ENCODE peak calls at places on chromosomes 7 and 10, in eight cellular contexts. D is OCI-LY7; J is HTR-8/SVneo; K is M059J; M is fibroblast of the aortic adventitia; R is activated naive CD8-positive, alpha-beta T cell treated with anti-CD3 and anti-CD28 coated beads, Interleukin-2, amount 10 ng/mL, durations not matched to agents 7 days and 5 days; E is keratinocyte; W is AG10803. Y is an unnamed sample.

GRCh38 chr7:131909151-131909768 is 352.8 kb upstream of the PODXL start:
- DNase-seq in R (no peak), K (no peak), D (no peak), E (no peak), J (no peak), M (no peak), W (no peak), Y (no peak)

GRCh38 chr7:101605611-101606010 is 23.5 kb downstream of the MYL10 start:
- DNase-seq in K (no peak), W (no peak), R (no peak), J (no peak), E (no peak), M (no peak), D (no peak), Y (no peak)

GRCh38 chr10:76576276-76576962 is 1061.2 kb downstream of the KCNMA1 start:
- DNase-seq in E (no peak), W (peak), D (no peak), R (no peak), J (no peak), M (peak), K (peak), Y (no peak)

GRCh38 chr7:85829817-85830432 is 643.1 kb upstream of the SEMA3D start:
- DNase-seq in K (no peak), M (peak), W (peak), D (peak), E (no peak), R (no peak), J (peak), Y (no peak)

GRCh38 chr7:2792240-2792639 is 51.9 kb downstream of the GNA12 start:
- DNase-seq in E (no peak), J (no peak), R (no peak), W (no peak), K (no peak), M (no peak), D (no peak), Y (no peak)

GRCh38 chr10:103668351-103669242 is 175.1 kb downstream of the NEURL1 start:
- DNase-seq in E (no peak), W (peak), K (no peak), J (no peak), D (no peak), R (no peak), M (peak), Y (peak)

GRCh38 chr10:51000164-51000563 is 74.1 kb upstream of the PRKG1 start:
- DNase-seq in E (no peak), W (peak), R (no peak), D (no peak), K (peak), J (no peak), M (peak), Y (no peak)

GRCh38 chr10:72263613-72264241 is 10.0 kb upstream of the DDIT4 start:
- DNase-seq in K (peak), E (peak), J (no peak), W (no peak), D (peak), R (no peak), M (no peak), Y (no peak)

GRCh38 chr10:6037422-6037821 is 24.7 kb downstream of the IL2RA start:
- DNase-seq in W (no peak), D (peak), M (no peak), E (no peak), K (no peak), R (no peak), J (no peak), Y (no peak)

GRCh38 chr10:120688928-120689327 is 162.2 kb upstream of the WDR11 start:
- DNase-seq in R (no peak), K (peak), W (no peak), E (no peak), M (no peak), J (no peak), D (no peak), Y (peak)

GRCh38 chr10:61754553-61755540 is 92.1 kb downstream of the CABCOCO1 start:
- DNase-seq in M (no peak), D (no peak), W (peak), E (no peak), J (no peak), K (peak), R (no peak), Y (no peak)

GRCh38 chr7:29926216-29926615 is 63.4 kb downstream of the SCRN1 start:
- DNase-seq in E (no peak), W (no peak), R (no peak), J (no peak), D (no peak), M (no peak), K (no peak), Y (no peak)

GRCh38 chr7:138000081-138000701 is 1.7 kb downstream of the CREB3L2 start:
- DNase-seq in K (peak), D (peak), J (no peak), R (no peak), W (peak), E (no peak), M (peak), Y (peak)

GRCh38 chr7:2757904-2758672 is 70.1 kb downstream of the AMZ1 start:
- DNase-seq in R (no peak), K (peak), M (peak), W (peak), D (no peak), E (peak), J (peak), Y (peak)

Y was measured in endothelial cell of umbilical vein.